ENCODE peak calls at places on chromosomes 6 and 20, in four cellular contexts. X, D, I and W are unnamed samples.

GRCh38 chr6:101386982-101387381 is 6.5 kb upstream of the GRIK2 start:
- DNase-seq in I (no peak), D (no peak), X (no peak), W (no peak)

GRCh38 chr6:5205877-5206840 is 54.6 kb downstream of the LYRM4 start:
- DNase-seq in D (peak; percentile 38), I (no peak), X (no peak), W (no peak)

GRCh38 chr20:56249244-56249955 is 868 bp downstream of the MC3R start:
- DNase-seq in X (no peak), D (no peak), I (peak; percentile 9), W (peak; percentile 28)

GRCh38 chr20:36802326-36803223 is 29.0 kb upstream of the DSN1 start:
- DNase-seq in I (no peak), D (no peak), X (no peak), W (no peak)

GRCh38 chr6:90343581-90343980 is 46.9 kb upstream of the BACH2 start:
- DNase-seq in I (no peak), X (no peak), D (no peak), W (no peak)

GRCh38 chr6:149766156-149766768 is 16.7 kb downstream of the PCMT1 start:
- DNase-seq in X (no peak), I (no peak), D (peak; percentile 48), W (no peak)

GRCh38 chr20:24996449-24997195 is 4.1 kb upstream of the APMAP start:
- DNase-seq in I (no peak), D (no peak), X (peak; percentile 33), W (no peak)

GRCh38 chr6:87029711-87030314 is 65.1 kb downstream of the CGA start:
- DNase-seq in X (no peak), I (peak; percentile 52), D (no peak), W (peak; percentile 29)

GRCh38 chr20:44526129-44526528 is 4.3 kb upstream of the SERINC3 start:
- DNase-seq in D (no peak), I (no peak), X (no peak), W (no peak)

GRCh38 chr6:87700729-87701675 is 1.0 kb downstream of the AKIRIN2 start:
- DNase-seq in D (no peak), I (peak; percentile 85), X (no peak), W (peak; percentile 54)

GRCh38 chr20:5996765-5997164 is 46.3 kb downstream of the MCM8 start:
- DNase-seq in D (no peak), I (peak; percentile 70), X (no peak), W (peak; percentile 56)

GRCh38 chr6:46325561-46326525 is 155.1 kb upstream of the ENPP5 start:
- DNase-seq in D (no peak), I (peak; percentile 23), X (no peak), W (no peak)

GRCh38 chr6:66526061-66526460 is 819.0 kb upstream of the EYS start:
- DNase-seq in I (no peak), D (no peak), X (no peak), W (no peak)

GRCh38 chr6:166760288-166760687 is 133.2 kb upstream of the RPS6KA2 start:
- DNase-seq in I (no peak), D (no peak), X (no peak), W (no peak)

GRCh38 chr6:167341038-167341613 is 16.2 kb downstream of the TTLL2 start:
- DNase-seq in X (no peak), D (no peak), I (no peak), W (no peak)

GRCh38 chr20:58144071-58144470 is 84.4 kb downstream of the ANKRD60 start:
- DNase-seq in D (no peak), X (no peak), I (no peak), W (no peak)

GRCh38 chr6:111199935-111200822 is 112.9 kb downstream of the SLC16A10 start:
- DNase-seq in X (no peak), I (no peak), D (no peak), W (no peak)

GRCh38 chr6:154469306-154469935 is 41.1 kb downstream of the CNKSR3 start:
- DNase-seq in X (no peak), D (no peak), I (no peak), W (no peak)

GRCh38 chr6:134041093-134041492 is 11.3 kb downstream of the SLC2A12 start:
- DNase-seq in I (no peak), D (no peak), X (no peak), W (no peak)

GRCh38 chr6:24495516-24495847 is 713 bp downstream of the ALDH5A1 start:
- DNase-seq in I (peak; percentile 74), X (peak; percentile 61), D (peak; percentile 51), W (peak; percentile 82)

GRCh38 chr20:31749223-31749622 is 10.1 kb downstream of the TPX2 start:
- DNase-seq in D (no peak), X (no peak), I (no peak), W (no peak)

GRCh38 chr6:166598441-166599138 is 12.1 kb upstream of the RAMACL start:
- DNase-seq in D (no peak), X (no peak), I (no peak), W (no peak)

GRCh38 chr20:42350521-42350920 is 732.3 kb upstream of the CHD6 start:
- DNase-seq in I (no peak), X (no peak), D (no peak), W (no peak)

GRCh38 chr6:93176070-93176469 is 243.3 kb downstream of the EPHA7 start:
- DNase-seq in X (no peak), D (no peak), I (peak; percentile 58), W (peak; percentile 16)

GRCh38 chr6:149140137-149140909 is 177.2 kb upstream of the TAB2 start:
- DNase-seq in I (peak; percentile 85), X (no peak), D (no peak), W (peak; percentile 42)

GRCh38 chr6:159910342-159910741 is 19.6 kb downstream of the MAS1 start:
- DNase-seq in D (no peak), X (no peak), I (no peak), W (no peak)

GRCh38 chr6:158756126-158756525 is 63.0 kb downstream of the EZR start:
- DNase-seq in I (no peak), D (peak; percentile 15), X (peak; percentile 63), W (no peak)

GRCh38 chr6:13229205-13230085 is 98.9 kb downstream of the TBC1D7 start:
- DNase-seq in X (no peak), D (no peak), I (peak; percentile 87), W (peak; percentile 72)

GRCh38 chr6:112396221-112396620 is 49.1 kb downstream of the RFPL4B start:
- DNase-seq in I (no peak), D (no peak), X (no peak), W (no peak)

GRCh38 chr20:63014710-63015109 is 7.9 kb upstream of the BHLHE23 start:
- DNase-seq in D (no peak), X (no peak), I (peak; percentile 57), W (peak; percentile 65)

GRCh38 chr6:17237246-17237645 is 43.9 kb upstream of the RBM24 start:
- DNase-seq in D (no peak), X (no peak), I (no peak), W (no peak)

GRCh38 chr6:81938014-81938761 is 185.7 kb upstream of the TENT5A start:
- DNase-seq in D (no peak), X (no peak), I (peak; percentile 17), W (no peak)

GRCh38 chr20:17629025-17629424 is 53.0 kb downstream of the RRBP1 start:
- DNase-seq in I (no peak), D (no peak), X (no peak), W (no peak)

GRCh38 chr6:2205396-2205795 is 40.0 kb downstream of the GMDS start:
- DNase-seq in I (no peak), X (no peak), D (no peak), W (no peak)

GRCh38 chr6:2204272-2204671 is 41.1 kb downstream of the GMDS start:
- DNase-seq in X (no peak), I (no peak), D (no peak), W (no peak)

GRCh38 chr6:2213082-2213481 is 32.3 kb downstream of the GMDS start:
- DNase-seq in D (no peak), I (no peak), X (no peak), W (no peak)

GRCh38 chr6:2209226-2209809 is 36.1 kb downstream of the GMDS start:
- DNase-seq in I (peak; percentile 82), X (no peak), D (peak; percentile 70), W (peak; percentile 39)
- TF ChIP-seq CTCF in I (peak; percentile 79), X (peak; percentile 54), D (peak; percentile 52), W (peak; percentile 70)

GRCh38 chr6:106509420-106510089 is 119.7 kb downstream of the RTN4IP1 start:
- DNase-seq in X (no peak), D (no peak), I (peak; percentile 62), W (peak; percentile 22)
- TF ChIP-seq CTCF in X (no peak), D (no peak), I (peak; percentile 13), W (no peak)

GRCh38 chr6:31585531-31585930 is 546 bp upstream of the LST1 start:
- DNase-seq in I (peak; percentile 83), D (no peak), X (no peak), W (no peak)
- TF ChIP-seq CTCF in I (peak; percentile 62), D (peak; percentile 20), X (no peak), W (peak; percentile 47)

GRCh38 chr6:6901205-6901719 is 206.5 kb upstream of the RREB1 start:
- DNase-seq in X (no peak), I (no peak), D (no peak), W (no peak)
- TF ChIP-seq CTCF in X (no peak), I (no peak), D (no peak), W (no peak)

GRCh38 chr20:11267762-11268335 is 594.0 kb upstream of the JAG1 start:
- DNase-seq in I (no peak), D (no peak), X (no peak), W (no peak)

GRCh38 chr20:11270566-11270965 is 596.8 kb upstream of the JAG1 start:
- DNase-seq in D (no peak), X (no peak), I (no peak), W (no peak)

GRCh38 chr20:11266571-11266970 is 592.8 kb upstream of the JAG1 start:
- DNase-seq in X (no peak), D (no peak), I (no peak), W (no peak)

GRCh38 chr20:11271319-11271718 is 597.5 kb upstream of the JAG1 start:
- DNase-seq in X (no peak), I (no peak), D (no peak), W (no peak)

DNA sequence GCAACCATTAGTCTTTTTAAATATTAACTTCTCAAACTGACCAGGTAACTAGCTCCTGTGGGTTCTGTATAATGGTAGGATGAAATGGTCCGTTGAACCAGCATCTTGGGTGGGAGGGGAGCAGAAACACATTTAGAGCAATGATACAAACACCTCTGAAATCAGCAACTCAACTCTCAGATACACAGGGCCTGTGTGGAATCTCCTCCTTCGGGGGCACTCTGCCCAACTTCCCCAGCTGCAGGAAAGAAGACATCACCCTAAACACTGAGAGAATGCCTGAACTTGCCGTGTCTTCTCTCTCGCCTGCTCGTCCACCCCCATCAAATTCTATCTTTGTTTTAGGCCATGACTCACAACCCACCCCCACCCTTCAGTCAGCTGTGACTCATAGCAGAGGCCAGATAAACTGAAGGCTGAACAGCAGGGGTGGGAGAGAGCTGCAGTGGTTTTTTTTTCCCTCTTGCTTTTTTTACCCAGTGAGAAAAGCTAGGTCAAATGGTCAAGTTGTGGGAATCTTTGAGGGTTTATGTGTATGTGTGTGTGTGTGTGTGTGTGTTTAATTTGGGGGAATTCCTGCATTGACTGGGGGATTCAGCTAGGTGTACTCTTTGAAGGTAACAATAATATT is 593.4 kb upstream of the JAG1 start:
- DNase-seq in I (peak; percentile 64), D (no peak), X (no peak), W (peak; percentile 68)
- TF ChIP-seq CTCF in I (no peak), D (no peak), X (no peak), W (no peak)

GRCh38 chr20:61260905-61261304 is 8.8 kb downstream of the CDH4 start:
- DNase-seq in X (no peak), I (no peak), D (no peak), W (no peak)
- TF ChIP-seq CTCF in X (no peak), I (no peak), D (no peak), W (no peak)